ENCODE peak calls at places on chromosome 18, in ten cellular contexts. C is NCI-H1048, K is cardiac muscle cell, M is T-helper 1 cell, Q is fibroblast of gingiva, G is uterus, D is iris pigment epithelial cell, X is amygdala, B is midbrain, F is ACHN. T is an unnamed sample.

GRCh38 chr18:43935051-43935412 is 657.7 kb upstream of the SYT4 start:
- DNase-seq in C (no peak), K (peak; percentile 30), M (no peak), Q (peak; percentile 97), G (no peak), D (peak; percentile 71), X (no peak), B (no peak), F (no peak), T (no peak)

GRCh38 chr18:50594931-50595330 is 35.0 kb downstream of the MAPK4 start:
- DNase-seq in C (no peak), K (peak; percentile 67), M (no peak), Q (peak; percentile 29), G (no peak), D (peak; percentile 40), X (no peak), B (no peak), F (no peak), T (no peak)

GRCh38 chr18:46062781-46063180 is 9.3 kb downstream of the PSTPIP2 start:
- DNase-seq in C (no peak), K (no peak), M (no peak), Q (no peak), G (no peak), D (no peak), X (no peak), B (no peak), F (no peak), T (no peak)

GRCh38 chr18:62170857-62171256 is 16.0 kb downstream of the PIGN start:
- DNase-seq in C (no peak), K (no peak), M (no peak), Q (no peak), G (no peak), D (no peak), X (no peak), B (no peak), F (no peak), T (no peak)

GRCh38 chr18:10546557-10547300 is 20.9 kb downstream of the NAPG start:
- DNase-seq in C (no peak), K (peak; percentile 33), M (no peak), Q (no peak), G (no peak), D (peak; percentile 23), X (no peak), B (peak; percentile 46), F (no peak), T (no peak)

GRCh38 chr18:56702946-56703345 is 51.8 kb downstream of the WDR7 start:
- DNase-seq in C (no peak), K (peak; percentile 56), M (no peak), Q (peak; percentile 29), G (no peak), D (peak; percentile 48), X (no peak), B (peak; percentile 15), F (peak; percentile 58), T (no peak)

GRCh38 chr18:69945220-69946114 is 2.2 kb downstream of the CD226 start:
- DNase-seq in C (no peak), K (no peak), M (no peak), Q (no peak), G (no peak), D (no peak), X (no peak), B (no peak), F (no peak), T (no peak)

GRCh38 chr18:79544386-79544963 is 135.1 kb upstream of the CTDP1 start:
- DNase-seq in C (no peak), K (no peak), M (no peak), Q (no peak), G (peak; percentile 10), D (no peak), X (no peak), B (no peak), F (no peak), T (no peak)

GRCh38 chr18:63234839-63235238 is 84.7 kb downstream of the BCL2 start:
- DNase-seq in C (no peak), K (peak; percentile 11), M (no peak), Q (no peak), G (no peak), D (peak; percentile 12), X (no peak), B (no peak), F (no peak), T (no peak)

GRCh38 chr18:10842821-10843220 is 306.5 kb downstream of the PIEZO2 start:
- DNase-seq in C (no peak), K (peak; percentile 71), M (no peak), Q (no peak), G (no peak), D (peak; percentile 24), X (no peak), B (no peak), F (no peak), T (no peak)

GRCh38 chr18:56402872-56403516 is 235.4 kb downstream of the TXNL1 start:
- DNase-seq in C (no peak), K (peak; percentile 88), M (no peak), Q (peak; percentile 92), G (no peak), D (peak; percentile 84), X (no peak), B (no peak), F (peak; percentile 11), T (no peak)